ENCODE peak calls at places on chromosomes 7 and 10, in four cellular contexts. A is HCT116, D is H1, U is HepG2. H is an unnamed sample.

GRCh38 chr10:6039711-6040110 is 22.5 kb downstream of the IL2RA start:
- DNase-seq in D (no peak), A (no peak), U (no peak), H (no peak)

GRCh38 chr7:116572036-116572435 is 47.2 kb downstream of the CAV1 start:
- DNase-seq in U (no peak), D (no peak), A (no peak), H (no peak)

GRCh38 chr7:131586259-131586658 is 29.8 kb upstream of the PODXL start:
- DNase-seq in D (no peak), U (no peak), A (no peak), H (peak; percentile 74)

GRCh38 chr10:36119439-36119838 is 477.3 kb upstream of the FZD8 start:
- DNase-seq in U (no peak), D (no peak), A (no peak), H (no peak)

GRCh38 chr7:55374213-55374612 is 9.1 kb downstream of the LANCL2 start:
- DNase-seq in D (no peak), A (no peak), U (no peak), H (no peak)

GRCh38 chr10:1520909-1521565 is 216.3 kb downstream of the ADARB2 start:
- DNase-seq in A (no peak), D (no peak), U (no peak), H (no peak)

GRCh38 chr7:6160191-6160623 is 112.2 kb downstream of the CYTH3 start:
- DNase-seq in U (no peak), A (no peak), D (no peak), H (peak; percentile 38)

GRCh38 chr10:7312179-7312857 is 98.5 kb downstream of the SFMBT2 start:
- DNase-seq in U (no peak), D (no peak), A (no peak), H (no peak)

GRCh38 chr10:76301950-76302349 is 870.5 kb downstream of the LRMDA start:
- DNase-seq in U (peak; percentile 18), A (no peak), D (no peak), H (no peak)

GRCh38 chr10:114471906-114472873 is 67.9 kb upstream of the AFAP1L2 start:
- DNase-seq in D (no peak), A (no peak), U (peak; percentile 24), H (no peak)

GRCh38 chr10:111079241-111079760 is 2.5 kb downstream of the ADRA2A start:
- DNase-seq in D (no peak), A (no peak), U (no peak), H (no peak)

GRCh38 chr10:68158031-68158430 is 48.7 kb downstream of the MYPN start:
- DNase-seq in U (no peak), D (no peak), A (no peak), H (no peak)

GRCh38 chr7:121334875-121335648 is 6.3 kb downstream of the WNT16 start:
- DNase-seq in A (no peak), D (no peak), U (no peak), H (no peak)

GRCh38 chr7:27110163-27110976 is 7.9 kb upstream of the HOXA2 start:
- DNase-seq in A (no peak), D (no peak), U (no peak), H (no peak)

GRCh38 chr7:27109533-27110162 is 7.2 kb upstream of the HOXA2 start:
- DNase-seq in A (no peak), D (no peak), U (no peak), H (no peak)

GRCh38 chr7:27112361-27112760 is 9.9 kb upstream of the HOXA2 start:
- DNase-seq in A (no peak), U (no peak), D (no peak), H (no peak)

GRCh38 chr7:27111753-27112277 is 9.3 kb upstream of the HOXA2 start:
- DNase-seq in U (no peak), D (no peak), A (no peak), H (no peak)

GRCh38 chr7:27110977-27111752 is 8.7 kb upstream of the HOXA2 start:
- DNase-seq in A (no peak), D (no peak), U (no peak), H (no peak)
- TF ChIP-seq FOSL1 in A (peak; percentile 69), D (no peak), U (no peak), H (no peak)

DNA sequence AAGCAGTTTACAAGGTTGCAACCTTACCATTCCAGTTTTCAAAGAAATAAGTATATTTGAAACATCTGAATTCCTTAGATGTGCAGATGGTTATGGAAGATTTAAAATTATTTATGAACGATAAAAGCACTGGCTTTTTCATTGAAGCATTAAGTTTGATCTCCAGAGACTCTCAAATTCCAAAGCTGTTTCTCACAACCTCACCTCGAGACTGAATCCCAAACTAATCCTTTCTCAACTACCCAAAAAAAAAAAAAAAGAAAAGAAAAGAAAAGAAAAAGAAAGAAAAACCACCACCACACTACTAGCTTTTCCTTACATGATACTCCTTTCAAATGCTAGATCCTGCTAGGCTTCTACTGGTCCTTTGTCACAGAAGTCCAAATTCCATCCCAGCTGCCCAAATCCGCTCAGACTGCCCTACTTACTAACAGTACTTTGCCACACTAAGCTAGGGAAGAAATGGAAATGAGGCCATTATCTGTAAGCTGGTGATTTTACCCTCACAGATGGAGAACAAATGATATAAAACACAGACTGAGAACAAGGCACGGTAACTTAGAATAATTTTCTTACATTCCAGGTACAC is 100.6 kb upstream of the CDK1 start:
- DNase-seq in A (no peak), D (no peak), U (no peak), H (no peak)
- TF ChIP-seq FOSL1 in A (no peak), D (no peak), U (no peak), H (no peak)

DNA sequence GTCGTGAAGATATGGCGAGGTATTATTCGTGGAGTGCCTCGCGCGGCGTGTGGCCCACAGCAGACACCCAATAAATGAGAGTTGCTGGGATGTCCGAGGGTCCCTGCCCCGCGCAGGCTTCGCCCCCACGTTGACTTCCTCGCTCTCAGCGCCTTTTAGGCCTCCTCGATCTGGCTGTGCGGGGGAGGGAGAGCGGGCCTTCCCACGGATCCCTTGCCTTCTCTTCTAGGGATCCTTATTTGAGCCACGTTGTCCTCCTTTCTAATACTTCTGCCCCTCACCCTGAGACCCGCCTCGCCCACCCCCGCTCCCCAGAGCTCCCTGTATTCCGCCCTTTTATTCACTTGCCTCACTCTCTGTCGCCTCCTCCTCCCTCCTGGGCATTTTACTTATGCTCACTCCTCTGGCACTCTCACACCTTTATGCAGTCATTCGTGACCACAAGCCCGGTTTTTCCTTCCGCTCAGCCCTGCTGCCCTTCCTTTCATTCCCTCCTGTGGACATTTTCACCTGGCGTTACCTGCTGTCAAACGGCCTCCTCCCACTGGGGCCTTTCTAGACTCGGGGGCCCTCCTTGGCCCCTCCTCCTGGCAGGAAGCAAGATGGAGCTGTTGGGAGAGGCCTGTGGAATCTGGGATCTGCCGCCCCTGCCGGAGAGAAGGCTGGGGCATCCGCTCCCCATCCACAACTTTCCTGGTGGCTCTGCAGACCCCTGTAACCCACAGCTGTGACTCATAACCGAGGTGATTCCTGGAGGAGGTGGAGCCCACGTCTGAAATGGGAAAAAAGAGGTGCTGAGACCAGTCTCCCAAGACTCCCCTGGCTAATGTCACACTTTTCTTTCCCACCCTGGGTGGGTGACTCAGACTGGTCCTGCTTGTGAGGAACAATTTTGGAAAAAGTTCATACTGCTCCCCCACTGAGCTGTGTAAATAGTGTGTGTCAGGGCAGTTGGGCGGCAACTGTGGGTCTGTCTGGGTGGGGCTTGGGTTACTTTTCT is 1.0 kb downstream of the VCL start:
- DNase-seq in A (peak; percentile 34), U (peak; percentile 27), D (peak; percentile 33), H (peak; percentile 71)
- TF ChIP-seq FOSL1 in A (peak; percentile 47), U (no peak), D (no peak), H (peak; percentile 81)

GRCh38 chr10:72660220-72660619 is 31.7 kb upstream of the MCU start:
- DNase-seq in U (no peak), D (no peak), A (no peak), H (no peak)
- TF ChIP-seq FOSL1 in U (no peak), D (no peak), A (no peak), H (no peak)

GRCh38 chr10:74206727-74207126 is 55.7 kb downstream of the ADK start:
- DNase-seq in U (no peak), A (no peak), D (no peak), H (no peak)
- TF ChIP-seq FOSL1 in U (no peak), A (no peak), D (no peak), H (no peak)

GRCh38 chr7:82250598-82250997 is 193.0 kb downstream of the CACNA2D1 start:
- DNase-seq in U (no peak), D (no peak), A (no peak), H (no peak)

GRCh38 chr7:82249979-82250378 is 193.6 kb downstream of the CACNA2D1 start:
- DNase-seq in U (no peak), A (no peak), D (no peak), H (no peak)

GRCh38 chr7:82247814-82248433 is 195.7 kb downstream of the CACNA2D1 start:
- DNase-seq in U (no peak), D (no peak), A (peak; percentile 8), H (no peak)

GRCh38 chr7:82241371-82241770 is 202.2 kb downstream of the CACNA2D1 start:
- DNase-seq in D (no peak), A (no peak), U (no peak), H (no peak)

DNA sequence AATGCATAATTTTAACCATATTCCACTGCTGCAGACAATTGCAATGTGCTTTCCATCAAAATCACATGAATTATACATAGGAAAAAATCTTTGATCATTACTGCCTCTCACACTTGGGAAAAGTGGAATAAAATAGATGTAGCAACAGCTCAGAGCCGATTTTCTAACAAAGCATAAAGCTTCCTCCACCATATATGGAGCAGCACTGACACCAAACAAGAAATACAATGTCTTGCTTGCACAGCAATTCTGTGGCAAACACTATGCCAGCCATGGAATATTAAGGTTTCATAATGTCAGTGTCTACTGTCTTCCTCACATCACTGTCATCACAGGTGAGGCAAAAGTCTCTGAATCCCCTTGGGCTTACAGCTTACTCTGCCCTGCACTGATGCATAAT is 198.6 kb downstream of the CACNA2D1 start:
- DNase-seq in U (no peak), A (no peak), D (no peak), H (no peak)
- TF ChIP-seq FOSL1 in U (no peak), A (no peak), D (no peak), H (no peak)

GRCh38 chr7:80277434-80278427 is 143.1 kb downstream of the GNAI1 start:
- DNase-seq in D (no peak), U (no peak), A (peak; percentile 92), H (no peak)
- TF ChIP-seq FOSL1 in D (no peak), U (no peak), A (peak; percentile 91), H (no peak)

DNA sequence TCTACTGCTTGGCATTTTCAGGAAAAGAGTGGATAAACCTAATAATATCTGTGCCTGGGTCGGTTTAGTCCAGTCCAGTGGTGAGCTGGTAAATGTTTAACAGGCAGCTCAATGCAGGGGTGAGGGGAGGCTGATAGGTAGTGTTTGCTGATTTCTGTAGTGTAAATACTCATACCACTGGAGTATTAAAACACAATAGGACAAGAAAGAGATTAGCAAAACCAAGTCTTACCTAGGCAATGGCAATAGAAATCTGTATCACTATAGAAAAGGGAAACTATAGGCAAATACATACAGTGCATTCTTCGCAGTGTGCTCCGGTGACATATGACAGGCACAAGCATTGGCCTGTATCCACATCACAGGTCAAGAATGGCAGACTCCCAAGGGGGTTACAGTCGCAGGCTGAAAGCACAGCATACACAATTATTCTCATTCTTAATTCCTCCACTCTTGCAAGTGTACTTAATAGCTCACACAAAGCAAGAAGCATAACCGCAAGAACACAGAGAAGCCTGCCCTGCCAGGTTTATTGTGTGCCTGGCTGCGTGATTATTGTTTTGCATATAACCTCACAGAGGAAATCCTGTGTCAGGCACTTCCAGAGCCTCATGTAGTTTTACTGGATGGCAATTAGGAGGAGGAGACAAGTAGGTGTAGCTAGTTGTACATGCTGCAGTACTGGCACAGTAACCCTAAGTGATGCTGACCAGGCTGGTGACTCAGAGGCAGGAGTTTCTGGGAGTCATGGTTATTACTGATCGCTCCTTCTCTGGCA is 35.0 kb downstream of the LAMB4 start:
- DNase-seq in A (no peak), U (peak; percentile 88), D (no peak), H (no peak)
- TF ChIP-seq FOSL1 in A (no peak), U (no peak), D (no peak), H (peak; percentile 72)

GRCh38 chr7:138460176-138460648 is at the start of gene TRIM24:
- DNase-seq in U (no peak), A (no peak), D (no peak), H (no peak)
- TF ChIP-seq FOSL1 in U (no peak), A (no peak), D (no peak), H (no peak)

H was measured in K562.